ENCODE peak calls at places on chromosomes 1 and 21, in four cellular contexts. D is colonic mucosa, R is hepatocyte, G is iPS DF 6.9. F is an unnamed sample.
A peak's percentile ranks its signal among the peaks of the same experiment; 100 is the strongest.

GRCh38 chr21:38875694-38876492 is 70.2 kb downstream of the ETS2 start:
- DNase-seq in G (no peak), D (no peak), R (no peak), F (peak; percentile 44)

GRCh38 chr1:51962486-51963356 is 27.8 kb downstream of the RAB3B start:
- DNase-seq in R (no peak), G (no peak), D (no peak), F (no peak)

GRCh38 chr1:82934069-82934468 is 1064.9 kb downstream of the TTLL7 start:
- DNase-seq in G (no peak), R (no peak), D (no peak), F (no peak)

GRCh38 chr1:234743866-234744581 is 134.0 kb upstream of the IRF2BP2 start:
- DNase-seq in R (peak; percentile 20), D (no peak), G (no peak), F (no peak)

GRCh38 chr1:70290248-70290647 is 64.3 kb downstream of the ANKRD13C start:
- DNase-seq in G (no peak), R (no peak), D (no peak), F (peak; percentile 39)

GRCh38 chr21:38985423-38986378 is 180.0 kb downstream of the ETS2 start:
- DNase-seq in D (peak; percentile 48), G (no peak), R (peak; percentile 83), F (peak; percentile 44)

GRCh38 chr1:17892225-17892624 is 137.1 kb downstream of the ACTL8 start:
- DNase-seq in D (no peak), R (no peak), G (no peak), F (no peak)

GRCh38 chr1:55472784-55473183 is 257.6 kb upstream of the USP24 start:
- DNase-seq in R (no peak), D (no peak), G (no peak), F (no peak)

GRCh38 chr1:99603699-99604595 is 42.0 kb upstream of the PALMD start:
- DNase-seq in D (no peak), R (no peak), G (no peak), F (no peak)

GRCh38 chr1:119368556-119368955 is at the start of gene HAO2:
- DNase-seq in G (no peak), D (no peak), R (no peak), F (no peak)

GRCh38 chr1:232978091-232978634 is 27.8 kb downstream of the NTPCR start:
- DNase-seq in D (no peak), G (no peak), R (no peak), F (no peak)

GRCh38 chr1:173478099-173478555 is 992 bp downstream of the PRDX6 start:
- DNase-seq in G (no peak), D (peak; percentile 58), R (peak; percentile 72), F (no peak)

GRCh38 chr1:15919316-15919715 is 56.6 kb downstream of the ZBTB17 start:
- DNase-seq in G (no peak), D (no peak), R (no peak), F (peak; percentile 57)

GRCh38 chr1:212302745-212303383 is 17.7 kb downstream of the PPP2R5A start:
- DNase-seq in R (no peak), G (no peak), D (no peak), F (no peak)

GRCh38 chr1:159678924-159679323 is 35.5 kb downstream of the CRP start:
- DNase-seq in G (no peak), D (no peak), R (no peak), F (no peak)

GRCh38 chr1:66207484-66207883 is 326.5 kb upstream of the SGIP1 start:
- DNase-seq in D (no peak), R (no peak), G (no peak), F (no peak)

GRCh38 chr1:31460027-31460426 is 47.0 kb downstream of the SERINC2 start:
- DNase-seq in G (peak; percentile 25), R (peak; percentile 81), D (no peak), F (no peak)

GRCh38 chr1:197320991-197321531 is 53.0 kb downstream of the CRB1 start:
- DNase-seq in D (no peak), G (no peak), R (no peak), F (peak; percentile 31)

GRCh38 chr1:111563619-111564018 is 56.0 kb upstream of the RAP1A start:
- DNase-seq in D (no peak), R (no peak), G (no peak), F (no peak)

GRCh38 chr1:21495225-21495820 is 13.9 kb upstream of the ALPL start:
- DNase-seq in G (no peak), D (no peak), R (no peak), F (no peak)

GRCh38 chr1:112319371-112320034 is 76.5 kb upstream of the CTTNBP2NL start:
- DNase-seq in R (no peak), G (no peak), D (no peak), F (peak; percentile 40)

GRCh38 chr1:189697113-189697512 is 780.6 kb downstream of the BRINP3 start:
- DNase-seq in G (no peak), R (no peak), D (no peak), F (no peak)

GRCh38 chr1:98991127-98992003 is 13.3 kb downstream of the PLPPR5 start:
- DNase-seq in R (peak; percentile 18), D (no peak), G (no peak), F (peak; percentile 86)

GRCh38 chr1:76425104-76425842 is 350.7 kb downstream of the ST6GALNAC3 start:
- DNase-seq in G (no peak), D (no peak), R (no peak), F (no peak)

GRCh38 chr1:216903389-216903754 is 180.1 kb upstream of the ESRRG start:
- DNase-seq in G (no peak), D (no peak), R (peak; percentile 56), F (peak; percentile 57)

GRCh38 chr1:20119351-20119750 is at the start of gene PLA2G2D:
- DNase-seq in D (no peak), G (no peak), R (no peak), F (no peak)

GRCh38 chr1:231216515-231216914 is 24.5 kb upstream of the GNPAT start:
- DNase-seq in D (peak; percentile 73), G (no peak), R (peak; percentile 64), F (peak; percentile 29)

GRCh38 chr21:22679207-22679606 is 1681.0 kb downstream of the NCAM2 start:
- DNase-seq in D (no peak), G (no peak), R (no peak), F (no peak)

GRCh38 chr1:5758859-5759578 is 233.2 kb downstream of the NPHP4 start:
- DNase-seq in D (no peak), R (no peak), G (no peak), F (no peak)
- H3K27ac ChIP-seq in D (no peak overlapping the region), R (no peak overlapping the region), G (no peak overlapping the region), F (no peak overlapping the region)

GRCh38 chr1:91506071-91506470 is 5.4 kb downstream of the CDC7 start:
- DNase-seq in D (no peak), R (no peak), G (no peak), F (no peak)

GRCh38 chr1:91507330-91507729 is 6.7 kb downstream of the CDC7 start:
- DNase-seq in G (no peak), R (no peak), D (no peak), F (no peak)

GRCh38 chr1:91503975-91504530 is 3.4 kb downstream of the CDC7 start:
- DNase-seq in G (no peak), D (no peak), R (no peak), F (no peak)

GRCh38 chr1:91503332-91503900 is 2.8 kb downstream of the CDC7 start:
- DNase-seq in D (no peak), R (no peak), G (no peak), F (no peak)

GRCh38 chr1:91505086-91505485 is 4.4 kb downstream of the CDC7 start:
- DNase-seq in G (no peak), R (no peak), D (no peak), F (no peak)
- H3K27ac ChIP-seq in G (no peak overlapping the region), R (no peak overlapping the region), D (no peak overlapping the region), F (no peak overlapping the region)

GRCh38 chr1:154501423-154502065 is 475 bp upstream of the TDRD10 start:
- DNase-seq in D (peak; percentile 40), R (peak; percentile 48), G (no peak), F (no peak)

GRCh38 chr1:154500533-154500932 is 1.5 kb upstream of the TDRD10 start:
- DNase-seq in R (no peak), D (no peak), G (no peak), F (no peak)

GRCh38 chr1:154503898-154504297 is 1.7 kb upstream of the SHE start:
- DNase-seq in D (no peak), R (no peak), G (no peak), F (no peak)

GRCh38 chr1:154502742-154503111 is 515 bp upstream of the SHE start:
- DNase-seq in G (no peak), D (no peak), R (no peak), F (no peak)

DNA sequence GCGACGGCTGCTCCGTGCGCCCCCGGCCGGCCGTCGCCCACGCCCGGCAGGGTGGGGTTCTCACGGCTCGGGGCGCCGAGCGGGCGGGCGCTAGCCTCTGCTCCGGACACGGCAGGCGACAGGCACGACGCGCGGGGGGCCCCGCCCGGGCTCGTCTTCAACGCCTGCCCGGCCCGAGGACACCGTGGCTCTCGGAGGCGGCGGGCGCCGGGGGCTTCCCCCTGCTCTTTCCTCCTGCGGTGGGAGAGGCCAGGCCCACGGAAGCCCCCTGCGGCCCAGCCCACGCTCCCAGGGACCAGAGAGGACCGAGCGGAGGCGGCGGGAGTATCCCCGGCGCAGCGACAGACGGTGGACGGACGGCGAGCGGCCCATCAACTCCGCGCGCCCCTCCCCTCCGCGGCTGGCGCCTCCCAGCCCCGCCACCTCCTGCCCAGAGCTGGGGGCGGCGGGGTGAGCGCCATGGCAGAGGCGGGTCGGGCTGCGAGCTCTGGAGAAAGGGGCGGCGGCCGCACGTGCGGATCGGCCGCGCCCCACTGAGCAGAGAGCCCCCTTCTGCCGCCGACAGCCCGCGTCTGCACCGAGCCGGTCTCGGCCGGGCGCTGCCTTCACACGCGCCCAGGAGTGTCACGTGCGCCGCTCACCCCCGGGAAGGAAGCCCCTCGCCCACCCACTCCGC is at the start of the genes SHE and TDRD10:
- DNase-seq in R (peak; percentile 38), D (no peak), G (no peak), F (no peak)
- H3K27ac ChIP-seq in R (no peak within 1 kb of the TSS), D (no peak within 1 kb of the TSS), G (no peak within 1 kb of the TSS), F (no peak within 1 kb of the TSS)

DNA sequence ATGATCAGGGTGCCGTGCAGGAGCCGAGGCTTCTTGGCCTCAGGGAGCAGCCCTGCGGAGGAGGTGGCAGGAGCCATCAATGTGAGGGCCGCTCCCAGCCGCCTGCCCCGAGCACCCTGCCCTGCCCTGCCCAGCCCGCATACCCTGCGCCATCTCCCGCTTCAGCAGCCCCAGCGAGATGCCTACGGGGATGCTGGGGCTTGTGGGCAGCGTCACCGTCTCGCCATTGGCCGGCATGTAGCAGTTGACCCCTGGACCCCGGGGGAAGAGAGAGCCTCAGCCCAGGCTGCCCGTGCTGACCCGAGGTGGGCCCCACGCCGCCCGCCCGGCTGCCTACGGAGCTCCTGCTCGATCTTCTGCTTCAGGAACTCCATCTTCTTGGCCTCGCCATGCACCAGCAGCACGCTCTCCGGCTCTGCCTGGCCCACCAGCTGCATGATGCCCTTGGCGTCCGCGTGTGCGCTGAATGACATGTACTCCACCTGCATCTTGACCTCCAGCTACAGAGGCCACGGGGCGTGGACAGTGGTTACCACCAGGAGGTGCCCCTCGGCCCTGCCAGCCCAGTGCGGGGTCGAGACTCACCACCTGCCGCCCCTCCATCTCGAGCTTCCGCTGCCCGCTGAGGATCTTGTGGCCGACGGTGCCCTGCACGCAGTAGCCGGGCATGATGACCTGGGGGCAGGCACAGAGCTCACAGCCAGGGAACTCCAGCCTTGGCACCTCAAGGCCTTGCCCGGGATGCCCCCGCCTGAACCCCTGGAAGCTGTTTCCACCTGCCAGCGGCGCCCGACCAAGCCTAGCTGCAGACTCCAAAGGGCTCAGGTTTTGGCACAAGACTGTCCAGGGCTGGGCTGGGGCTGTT is 4.3 kb downstream of the PUSL1 start:
- DNase-seq in G (no peak), D (no peak), R (no peak), F (no peak)
- H3K27ac ChIP-seq in G (no peak overlapping the region), D (no peak overlapping the region), R (no peak overlapping the region), F (no peak overlapping the region)

F was measured in epithelial cell of prostate.